ENCODE peak calls at places on chromosomes 6 and 20, in eight cellular contexts. Z is GM12892, R is Panc1, F is upper lobe of left lung, G is SK-N-SH, W is GM23338, L is prostate gland, U is H1. O is an unnamed sample.

GRCh38 chr20:3843490-3843889 is 3.1 kb upstream of the MAVS start:
- DNase-seq in F (no peak), U (no peak), Z (no peak), G (no peak), L (no peak), W (no peak), R (no peak), O (no peak)

GRCh38 chr6:99287523-99287922 is 62.0 kb downstream of the FAXC start:
- DNase-seq in R (no peak), F (no peak), Z (no peak), W (no peak), U (no peak), G (no peak), L (no peak), O (no peak)

GRCh38 chr6:106918128-106918527 is 56.4 kb downstream of the CD24 start:
- DNase-seq in W (no peak), L (no peak), Z (no peak), U (no peak), F (no peak), R (no peak), G (no peak), O (no peak)

GRCh38 chr6:17042422-17043147 is 59.3 kb upstream of the STMND1 start:
- DNase-seq in G (peak), U (peak), W (peak), F (peak), R (no peak), L (no peak), Z (no peak), O (no peak)

GRCh38 chr6:56752009-56752408 is 109.3 kb upstream of the DST start:
- DNase-seq in Z (no peak), L (no peak), R (no peak), U (no peak), W (peak), F (peak), G (no peak), O (no peak)

GRCh38 chr6:32475392-32476206 is 35.9 kb downstream of the HLA-DRA start:
- DNase-seq in U (no peak), G (no peak), F (no peak), R (no peak), Z (no peak), L (no peak), W (no peak), O (no peak)

GRCh38 chr6:154931741-154932424 is 63.2 kb upstream of the TIAM2 start:
- DNase-seq in R (no peak), Z (no peak), W (peak), U (no peak), F (no peak), L (no peak), G (no peak), O (no peak)

GRCh38 chr20:19976595-19977372 is 40.4 kb upstream of the NAA20 start:
- DNase-seq in Z (no peak), R (no peak), W (no peak), L (peak), U (peak), G (no peak), F (peak), O (peak)

GRCh38 chr6:120874422-120874821 is 459.9 kb downstream of the TBC1D32 start:
- DNase-seq in G (no peak), U (no peak), R (no peak), L (no peak), Z (no peak), W (no peak), F (no peak), O (no peak)

GRCh38 chr6:88536056-88536455 is 369.9 kb upstream of the CNR1 start:
- DNase-seq in G (no peak), W (no peak), L (no peak), U (no peak), F (no peak), Z (no peak), R (no peak), O (no peak)

GRCh38 chr6:88538130-88538706 is 372.1 kb upstream of the CNR1 start:
- DNase-seq in F (no peak), L (no peak), W (peak), R (no peak), Z (no peak), U (peak), G (no peak), O (no peak)

GRCh38 chr6:88535296-88535695 is 369.1 kb upstream of the CNR1 start:
- DNase-seq in F (no peak), Z (no peak), U (no peak), G (no peak), R (no peak), W (no peak), L (no peak), O (no peak)

DNA sequence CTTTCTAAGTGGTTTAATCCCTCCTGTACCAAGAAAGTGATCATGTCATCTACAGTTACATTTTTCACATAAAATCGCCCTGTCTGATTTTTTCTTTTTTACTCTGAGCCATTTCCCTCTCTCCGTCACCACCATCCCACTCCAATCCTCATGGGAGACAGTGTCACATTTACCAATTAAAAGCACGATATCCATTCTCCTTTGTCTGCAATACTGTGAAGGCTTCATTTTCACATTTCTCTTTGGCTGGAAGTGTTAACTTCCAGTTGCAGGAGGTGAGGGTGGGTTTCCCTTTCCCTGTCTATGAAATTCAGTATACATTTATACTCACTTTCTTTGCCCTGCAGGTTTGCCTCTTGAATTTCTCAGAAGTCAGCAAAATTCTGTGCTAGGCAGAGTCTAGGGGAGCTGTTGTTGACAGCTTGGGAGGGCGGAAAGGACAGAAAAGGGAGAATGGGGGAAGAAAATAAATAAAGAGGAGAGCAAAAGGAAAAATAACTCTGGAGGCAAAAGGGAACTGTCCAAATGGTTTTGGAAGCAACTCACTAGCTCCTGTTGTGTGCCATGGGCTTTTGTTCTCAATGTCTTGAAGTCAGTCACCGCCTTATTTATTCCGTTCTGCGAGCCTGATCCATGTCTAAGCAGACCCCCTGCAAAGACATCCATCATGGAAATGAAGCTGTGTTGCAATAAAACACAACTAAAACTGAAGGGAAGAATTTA is 372.9 kb upstream of the CNR1 start:
- DNase-seq in R (no peak), L (no peak), W (peak), F (no peak), U (no peak), G (no peak), Z (no peak), O (no peak)
- TF ChIP-seq POLR2AphosphoS5 in R (no peak), L (no peak), W (no peak), F (no peak), U (no peak), G (no peak), Z (no peak), O (no peak)

GRCh38 chr6:105603779-105604592 is 201.1 kb upstream of the PREP start:
- DNase-seq in R (no peak), L (peak), U (no peak), G (no peak), W (no peak), Z (no peak), F (no peak), O (peak)
- TF ChIP-seq POLR2AphosphoS5 in R (no peak), L (peak), U (no peak), G (no peak), W (no peak), Z (no peak), F (peak), O (peak)

GRCh38 chr6:69865126-69865525 is 1.2 kb upstream of the COL19A1 start:
- DNase-seq in F (no peak), R (no peak), G (no peak), Z (no peak), L (no peak), U (no peak), W (no peak), O (no peak)

GRCh38 chr6:69868961-69869360 is 2.6 kb downstream of the COL19A1 start:
- DNase-seq in W (no peak), G (no peak), Z (no peak), L (no peak), F (no peak), U (no peak), R (no peak), O (no peak)

GRCh38 chr6:69868252-69868804 is 2.0 kb downstream of the COL19A1 start:
- DNase-seq in F (no peak), U (no peak), Z (no peak), G (no peak), W (peak), R (no peak), L (no peak), O (no peak)

GRCh38 chr6:69866351-69867074 is at the start of gene COL19A1:
- DNase-seq in L (no peak), W (peak), G (peak), Z (peak), U (peak), R (no peak), F (peak), O (peak)

DNA sequence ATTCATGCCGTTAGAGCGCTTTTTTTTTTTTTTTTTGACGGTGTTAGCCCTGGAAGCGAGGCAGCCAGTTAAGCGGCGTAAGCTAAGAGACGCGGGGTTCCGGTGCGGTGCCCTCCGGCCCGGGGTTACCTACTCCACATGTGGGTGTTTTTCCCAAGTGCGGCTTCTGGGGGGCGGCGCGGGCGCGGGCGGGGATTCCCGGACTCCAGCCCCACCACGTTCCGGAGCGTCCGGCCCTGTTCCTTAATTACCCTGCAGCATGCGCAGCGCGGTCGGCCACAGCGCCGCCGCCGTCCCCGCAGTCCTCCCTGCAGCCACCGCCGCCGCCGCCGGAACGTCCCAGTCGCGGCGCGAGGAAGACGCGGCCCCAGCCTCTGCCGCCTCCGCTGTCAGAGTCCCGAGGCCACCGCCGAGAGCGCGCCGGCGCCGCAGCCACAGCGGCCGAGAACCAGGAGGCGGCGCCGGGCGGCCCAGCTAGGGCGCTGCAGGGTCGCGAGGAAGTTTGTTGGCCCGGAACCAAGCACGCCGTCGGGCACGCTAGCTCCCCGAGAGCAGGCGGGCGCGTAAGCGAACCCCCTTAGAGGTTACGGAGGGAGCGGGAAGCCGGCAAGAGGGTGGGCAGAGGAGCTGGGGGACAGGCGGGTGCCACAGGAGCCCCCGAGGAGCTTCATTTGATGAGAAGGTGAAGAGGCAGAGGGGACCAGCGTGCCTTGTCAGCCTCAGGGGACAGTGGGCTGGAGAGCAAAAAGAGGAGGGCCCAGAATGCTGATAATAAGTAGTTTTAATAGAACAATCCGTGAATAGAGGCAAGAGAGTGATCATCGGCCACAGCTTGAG is 937 bp downstream of the COL19A1 start:
- DNase-seq in U (peak), W (peak), R (no peak), F (peak), Z (peak), G (peak), L (peak), O (peak)
- TF ChIP-seq POLR2AphosphoS5 in U (no peak), W (no peak), R (no peak), F (no peak), Z (no peak), G (no peak), L (no peak), O (no peak)

GRCh38 chr6:126876446-126876845 is 242.0 kb upstream of the RSPO3 start:
- DNase-seq in Z (no peak), R (no peak), G (no peak), F (no peak), L (no peak), W (no peak), U (no peak), O (no peak)
- TF ChIP-seq POLR2AphosphoS5 in Z (no peak), R (no peak), G (no peak), F (no peak), L (no peak), W (no peak), U (no peak), O (no peak)

GRCh38 chr6:11482616-11483015 is 54.9 kb upstream of the TMEM170B start:
- DNase-seq in L (no peak), W (no peak), U (no peak), F (no peak), G (no peak), Z (no peak), R (no peak), O (no peak)

GRCh38 chr6:11486486-11486885 is 51.1 kb upstream of the TMEM170B start:
- DNase-seq in R (no peak), L (no peak), G (no peak), Z (no peak), U (no peak), W (no peak), F (no peak), O (no peak)

GRCh38 chr6:11485261-11485660 is 52.3 kb upstream of the TMEM170B start:
- DNase-seq in Z (no peak), L (no peak), G (peak), F (no peak), R (no peak), W (no peak), U (no peak), O (no peak)

GRCh38 chr6:11486051-11486450 is 51.5 kb upstream of the TMEM170B start:
- DNase-seq in U (no peak), Z (no peak), F (no peak), L (no peak), R (no peak), G (no peak), W (no peak), O (no peak)

GRCh38 chr6:11484441-11484840 is 53.1 kb upstream of the TMEM170B start:
- DNase-seq in Z (no peak), L (no peak), W (no peak), U (no peak), G (no peak), F (no peak), R (no peak), O (no peak)
- TF ChIP-seq POLR2AphosphoS5 in Z (no peak), L (peak), W (no peak), U (no peak), G (no peak), F (no peak), R (no peak), O (no peak)

GRCh38 chr6:2876210-2877056 is 26.7 kb downstream of the SERPINB9 start:
- DNase-seq in Z (no peak), U (no peak), F (peak), L (no peak), R (no peak), G (peak), W (peak), O (no peak)
- TF ChIP-seq POLR2AphosphoS5 in Z (no peak), U (no peak), F (peak), L (peak), R (no peak), G (no peak), W (no peak), O (no peak)